ENCODE peak calls at places on chromosomes 13 and 19, in four cellular contexts. H is kidney, Q is tibial artery, T is brain microvascular endothelial cell. C is an unnamed sample.

GRCh38 chr13:102877285-102877684 is 31.5 kb downstream of the ERCC5 start:
- DNase-seq in H (no peak), T (peak), Q (no peak), C (no peak)

GRCh38 chr19:16527971-16528521 is 14.2 kb downstream of the CHERP start:
- DNase-seq in T (no peak), Q (no peak), H (no peak), C (no peak)

GRCh38 chr13:40181203-40181845 is 485.1 kb downstream of the FOXO1 start:
- DNase-seq in Q (no peak), H (no peak), T (peak), C (no peak)

GRCh38 chr13:86729206-86729605 is 930.0 kb upstream of the SLITRK6 start:
- DNase-seq in H (no peak), T (no peak), Q (no peak), C (no peak)

GRCh38 chr19:54014920-54015560 is 23.6 kb downstream of the CACNG6 start:
- DNase-seq in T (no peak), H (no peak), Q (no peak), C (no peak)

GRCh38 chr19:45423589-45424190 is at the start of gene ERCC1:
- DNase-seq in H (peak), T (peak), Q (peak), C (peak)

GRCh38 chr19:41175825-41176734 is 16.9 kb upstream of the CYP2S1 start:
- DNase-seq in Q (peak), T (peak), H (peak), C (peak)

GRCh38 chr19:32691952-32692726 is 518 bp downstream of the NUDT19 start:
- DNase-seq in T (peak), H (peak), Q (peak), C (no peak)

GRCh38 chr13:109840201-109840892 is 54.0 kb upstream of the IRS2 start:
- DNase-seq in T (peak), Q (no peak), H (no peak), C (no peak)

GRCh38 chr13:38308736-38309135 is 40.9 kb upstream of the UFM1 start:
- DNase-seq in H (no peak), Q (no peak), T (peak), C (peak)

GRCh38 chr19:50512999-50513745 is 541 bp downstream of the ASPDH start:
- DNase-seq in T (no peak), H (peak), Q (no peak), C (no peak)

GRCh38 chr19:46009530-46010510 is 13.0 kb downstream of the PGLYRP1 start:
- DNase-seq in T (peak), Q (no peak), H (peak), C (no peak)

GRCh38 chr19:18203408-18203862 is 407 bp downstream of the RAB3A start:
- DNase-seq in H (peak), T (no peak), Q (no peak), C (no peak)

GRCh38 chr19:56108447-56109195 is 12.5 kb downstream of the ZNF787 start:
- DNase-seq in Q (no peak), T (no peak), H (no peak), C (no peak)
- H3K27ac ChIP-seq in Q (peak), T (no peak), H (no peak), C (no peak)

GRCh38 chr19:10407102-10407501 is 3.8 kb upstream of the CDC37 start:
- DNase-seq in Q (no peak), H (no peak), T (no peak), C (no peak)

GRCh38 chr19:10408511-10409291 is 5.4 kb upstream of the CDC37 start:
- DNase-seq in H (no peak), T (no peak), Q (no peak), C (no peak)

GRCh38 chr19:10416380-10417257 is 3.7 kb upstream of the PDE4A start:
- DNase-seq in Q (peak), T (peak), H (peak), C (peak)

GRCh38 chr19:10416083-10416379 is 4.3 kb upstream of the PDE4A start:
- DNase-seq in H (no peak), Q (no peak), T (no peak), C (no peak)

GRCh38 chr19:10412257-10412977 is 7.9 kb upstream of the PDE4A start:
- DNase-seq in T (no peak), H (no peak), Q (no peak), C (no peak)
- H3K27ac ChIP-seq in T (no peak), H (no peak), Q (no peak), C (no peak)

DNA sequence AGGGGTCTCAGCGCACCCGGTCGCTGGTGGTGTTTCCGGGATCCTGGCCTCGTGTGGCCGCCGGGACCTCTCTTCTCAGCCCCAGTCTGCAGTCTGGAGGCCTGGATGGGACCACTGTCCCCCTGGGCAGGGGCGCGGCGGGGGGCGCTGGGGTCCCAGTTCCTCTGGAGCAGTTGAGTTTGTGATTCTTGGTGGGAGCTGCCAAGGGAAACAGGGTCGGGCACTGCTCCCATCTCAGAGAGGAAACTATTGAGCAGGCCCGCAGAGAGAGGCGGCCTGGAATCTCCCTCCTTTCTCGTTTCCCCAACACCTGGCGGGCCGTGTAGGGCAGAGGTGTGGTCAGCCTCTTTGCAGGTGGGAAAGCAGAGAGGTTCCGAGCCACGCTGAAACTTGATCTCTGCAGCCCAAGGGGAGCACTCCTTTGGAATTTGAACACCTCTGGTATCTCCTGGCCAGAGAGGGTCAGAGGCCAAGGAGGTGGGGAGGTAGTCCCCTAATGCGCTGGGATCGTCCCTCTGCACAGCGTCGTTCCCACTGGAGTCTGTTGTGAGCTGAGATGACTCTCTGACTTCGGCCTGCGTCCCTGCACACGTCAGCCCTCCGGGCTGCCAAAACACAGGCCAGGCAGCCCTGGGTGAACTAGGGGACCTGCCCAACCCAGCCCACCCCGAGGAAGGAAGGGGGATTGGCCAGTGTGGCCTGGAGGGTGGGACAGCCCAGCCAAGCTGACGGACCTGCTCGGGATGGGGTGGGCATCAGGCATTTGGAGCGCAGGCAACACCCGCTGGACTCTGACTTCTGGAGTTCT is 769 bp downstream of the PLEKHF1 start:
- DNase-seq in Q (peak), T (peak), H (peak), C (no peak)
- H3K27ac ChIP-seq in Q (peak), T (peak), H (peak), C (peak)

GRCh38 chr19:30373593-30373992 is 1.4 kb downstream of the ZNF536 start:
- DNase-seq in Q (no peak), H (no peak), T (no peak), C (no peak)
- H3K27ac ChIP-seq in Q (no peak), H (no peak), T (no peak), C (no peak)

GRCh38 chr13:97568850-97569249 is 134.9 kb downstream of the RAP2A start:
- DNase-seq in Q (no peak), T (no peak), H (no peak), C (no peak)

GRCh38 chr13:97562962-97563361 is 129.0 kb downstream of the RAP2A start:
- DNase-seq in T (no peak), Q (no peak), H (no peak), C (no peak)

GRCh38 chr13:97564929-97565328 is 131.0 kb downstream of the RAP2A start:
- DNase-seq in Q (no peak), H (no peak), T (no peak), C (no peak)

GRCh38 chr13:97566907-97567306 is 132.9 kb downstream of the RAP2A start:
- DNase-seq in T (no peak), Q (no peak), H (no peak), C (no peak)

GRCh38 chr13:97567510-97568243 is 133.7 kb downstream of the RAP2A start:
- DNase-seq in Q (peak), T (no peak), H (peak), C (no peak)
- H3K27ac ChIP-seq in Q (no peak), T (no peak), H (no peak), C (no peak)

GRCh38 chr13:48490241-48490640 is 42.6 kb downstream of the RCBTB2 start:
- DNase-seq in Q (no peak), H (no peak), T (no peak), C (no peak)

GRCh38 chr13:48487968-48488367 is 44.9 kb downstream of the RCBTB2 start:
- DNase-seq in T (no peak), Q (no peak), H (no peak), C (no peak)

GRCh38 chr13:48489003-48489402 is 43.9 kb downstream of the RCBTB2 start:
- DNase-seq in T (no peak), H (no peak), Q (no peak), C (no peak)

GRCh38 chr13:48491423-48492122 is 41.3 kb downstream of the RCBTB2 start:
- DNase-seq in H (no peak), Q (no peak), T (no peak), C (no peak)

GRCh38 chr13:48489666-48490065 is 43.2 kb downstream of the RCBTB2 start:
- DNase-seq in H (no peak), T (no peak), Q (no peak), C (no peak)
- H3K27ac ChIP-seq in H (no peak), T (no peak), Q (no peak), C (no peak)

C was measured in AG04450.